ENCODE peak calls at places on chromosomes 4 and X, in nine cellular contexts. M is fibroblast of pulmonary artery, Y is AG09319, F is adrenal gland, A is AG04450, Q is fibroblast of mammary gland, C is astrocyte, S is mesothelial cell of epicardium, X is lung. D is an unnamed sample.

GRCh38 chr4:118180776-118181175 is 146.5 kb downstream of the NDST3 start:
- DNase-seq in M (no peak), Y (no peak), F (no peak), A (no peak), Q (peak), C (no peak), S (no peak), X (no peak), D (no peak)

GRCh38 chrX:53312946-53313745 is 31.8 kb upstream of the IQSEC2 start:
- DNase-seq in M (peak), Y (peak), F (peak), A (no peak), Q (peak), C (peak), S (no peak), X (peak), D (peak)

GRCh38 chr4:7687796-7688195 is 251.9 kb downstream of the AFAP1 start:
- DNase-seq in M (no peak), Y (no peak), F (no peak), A (no peak), Q (no peak), C (no peak), S (no peak), X (no peak), D (no peak)

GRCh38 chr4:42638993-42639392 is 17.9 kb downstream of the ATP8A1 start:
- DNase-seq in M (no peak), Y (no peak), F (no peak), A (no peak), Q (no peak), C (no peak), S (no peak), X (no peak), D (no peak)

GRCh38 chr4:110411599-110412011 is 64.3 kb upstream of the ENPEP start:
- DNase-seq in M (no peak), Y (no peak), F (no peak), A (no peak), Q (no peak), C (no peak), S (no peak), X (no peak), D (no peak)

GRCh38 chr4:48262926-48263325 is 6.7 kb downstream of the TEC start:
- DNase-seq in M (no peak), Y (no peak), F (no peak), A (no peak), Q (peak), C (peak), S (no peak), X (no peak), D (no peak)

GRCh38 chrX:133448512-133449076 is 33.3 kb upstream of the GPC4 start:
- DNase-seq in M (no peak), Y (no peak), F (no peak), A (no peak), Q (no peak), C (peak), S (no peak), X (no peak), D (no peak)

GRCh38 chr4:30616943-30617646 is 103.1 kb upstream of the PCDH7 start:
- DNase-seq in M (peak), Y (no peak), F (no peak), A (no peak), Q (peak), C (peak), S (no peak), X (no peak), D (no peak)

GRCh38 chrX:71992711-71993110 is 82.1 kb downstream of the NHSL2 start:
- DNase-seq in M (no peak), Y (no peak), F (no peak), A (no peak), Q (no peak), C (no peak), S (no peak), X (peak), D (no peak)

GRCh38 chrX:13676885-13677284 is 12.0 kb upstream of the RAB9A start:
- DNase-seq in M (no peak), Y (no peak), F (no peak), A (no peak), Q (no peak), C (no peak), S (no peak), X (no peak), D (no peak)

GRCh38 chr4:142416121-142416520 is 430.0 kb downstream of the INPP4B start:
- DNase-seq in M (peak), Y (no peak), F (no peak), A (no peak), Q (peak), C (peak), S (no peak), X (no peak), D (no peak)

GRCh38 chr4:129092636-129093172 is 635 bp downstream of the SCLT1 start:
- DNase-seq in M (peak), Y (no peak), F (no peak), A (no peak), Q (peak), C (peak), S (no peak), X (no peak), D (no peak)

GRCh38 chrX:48487362-48487785 is 11.4 kb downstream of the FTSJ1 start:
- DNase-seq in M (peak), Y (no peak), F (no peak), A (peak), Q (peak), C (peak), S (no peak), X (no peak), D (no peak)

GRCh38 chr4:185950891-185951290 is 118.1 kb upstream of the TLR3 start:
- DNase-seq in M (peak), Y (no peak), F (no peak), A (no peak), Q (peak), C (peak), S (no peak), X (no peak), D (no peak)

GRCh38 chr4:184648220-184649025 is 824 bp downstream of the CASP3 start:
- DNase-seq in M (peak), Y (no peak), F (peak), A (no peak), Q (peak), C (peak), S (peak), X (peak), D (peak)

GRCh38 chr4:88989990-88990389 is 67.0 kb downstream of the FAM13A start:
- DNase-seq in M (no peak), Y (no peak), F (no peak), A (no peak), Q (no peak), C (peak), S (no peak), X (no peak), D (no peak)

GRCh38 chr4:155807021-155807420 is 48.2 kb downstream of the GUCY1B1 start:
- DNase-seq in M (peak), Y (peak), F (no peak), A (peak), Q (peak), C (peak), S (no peak), X (no peak), D (no peak)

GRCh38 chrX:130118941-130119640 is 8.8 kb upstream of the ELF4 start:
- DNase-seq in M (peak), Y (no peak), F (no peak), A (peak), Q (peak), C (peak), S (no peak), X (no peak), D (no peak)

GRCh38 chr4:37463457-37463856 is 218.9 kb downstream of the NWD2 start:
- DNase-seq in M (no peak), Y (no peak), F (no peak), A (no peak), Q (no peak), C (no peak), S (no peak), X (no peak), D (no peak)
- TF ChIP-seq CTCF in M (no peak), Y (no peak), F (no peak), A (no peak), Q (no peak), C (no peak), S (no peak), X (no peak), D (no peak)

GRCh38 chr4:101599620-101600019 is 190.9 kb upstream of the BANK1 start:
- DNase-seq in M (peak), Y (no peak), F (no peak), A (no peak), Q (peak), C (peak), S (no peak), X (no peak), D (no peak)

GRCh38 chr4:101600287-101600686 is 190.2 kb upstream of the BANK1 start:
- DNase-seq in M (peak), Y (no peak), F (no peak), A (no peak), Q (peak), C (no peak), S (no peak), X (no peak), D (no peak)

GRCh38 chr4:101594588-101594987 is 195.9 kb upstream of the BANK1 start:
- DNase-seq in M (no peak), Y (no peak), F (no peak), A (no peak), Q (no peak), C (no peak), S (no peak), X (no peak), D (no peak)

GRCh38 chr4:101596786-101597185 is 193.7 kb upstream of the BANK1 start:
- DNase-seq in M (no peak), Y (no peak), F (no peak), A (no peak), Q (no peak), C (no peak), S (no peak), X (no peak), D (no peak)

GRCh38 chr4:101597204-101597603 is 193.3 kb upstream of the BANK1 start:
- DNase-seq in M (no peak), Y (no peak), F (no peak), A (no peak), Q (peak), C (no peak), S (no peak), X (no peak), D (no peak)
- TF ChIP-seq CTCF in M (peak), Y (no peak), F (no peak), A (peak), Q (peak), C (peak), S (peak), X (no peak), D (no peak)

GRCh38 chr4:25535278-25535677 is 120.4 kb upstream of the SLC34A2 start:
- DNase-seq in M (peak), Y (no peak), F (no peak), A (no peak), Q (no peak), C (no peak), S (no peak), X (no peak), D (no peak)

GRCh38 chr4:25532579-25532978 is 123.1 kb upstream of the SLC34A2 start:
- DNase-seq in M (peak), Y (no peak), F (no peak), A (no peak), Q (peak), C (no peak), S (no peak), X (no peak), D (no peak)

GRCh38 chr4:25533237-25533636 is 122.4 kb upstream of the SLC34A2 start:
- DNase-seq in M (no peak), Y (no peak), F (no peak), A (no peak), Q (no peak), C (no peak), S (no peak), X (no peak), D (no peak)

GRCh38 chr4:25528391-25528790 is 127.3 kb upstream of the SLC34A2 start:
- DNase-seq in M (no peak), Y (no peak), F (no peak), A (no peak), Q (no peak), C (no peak), S (no peak), X (no peak), D (no peak)

GRCh38 chr4:25531272-25531671 is 124.4 kb upstream of the SLC34A2 start:
- DNase-seq in M (peak), Y (no peak), F (no peak), A (no peak), Q (no peak), C (no peak), S (no peak), X (no peak), D (no peak)
- TF ChIP-seq CTCF in M (peak), Y (no peak), F (no peak), A (peak), Q (peak), C (no peak), S (peak), X (no peak), D (no peak)

DNA sequence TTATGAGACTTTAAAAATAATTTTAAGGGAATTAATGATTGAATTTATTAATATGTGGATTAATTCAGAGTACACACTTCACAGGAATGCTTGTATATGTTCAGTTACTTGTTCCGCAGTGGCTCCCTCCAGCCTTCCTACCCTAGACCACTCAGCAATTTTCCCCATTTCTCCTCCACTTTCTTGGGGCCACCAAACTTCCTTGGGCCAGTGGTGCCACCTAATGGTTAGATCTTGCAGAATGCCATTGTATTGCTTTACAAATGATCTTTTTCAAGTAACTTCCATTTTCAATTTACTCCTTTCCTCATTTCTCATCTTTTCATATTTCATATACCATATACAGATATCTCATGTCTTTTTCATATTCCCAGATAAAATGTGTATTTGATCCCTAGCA is 3.6 kb upstream of the RNF175 start:
- DNase-seq in M (no peak), Y (no peak), F (no peak), A (no peak), Q (no peak), C (no peak), S (no peak), X (no peak), D (no peak)
- TF ChIP-seq CTCF in M (peak), Y (no peak), F (no peak), A (peak), Q (peak), C (peak), S (no peak), X (no peak), D (no peak)

GRCh38 chrX:154136627-154137161 is 7.3 kb upstream of the OPN1LW start:
- DNase-seq in M (peak), Y (no peak), F (peak), A (no peak), Q (peak), C (peak), S (peak), X (peak), D (peak)
- TF ChIP-seq CTCF in M (peak), Y (peak), F (peak), A (peak), Q (no peak), C (peak), S (peak), X (peak), D (no peak)

DNA sequence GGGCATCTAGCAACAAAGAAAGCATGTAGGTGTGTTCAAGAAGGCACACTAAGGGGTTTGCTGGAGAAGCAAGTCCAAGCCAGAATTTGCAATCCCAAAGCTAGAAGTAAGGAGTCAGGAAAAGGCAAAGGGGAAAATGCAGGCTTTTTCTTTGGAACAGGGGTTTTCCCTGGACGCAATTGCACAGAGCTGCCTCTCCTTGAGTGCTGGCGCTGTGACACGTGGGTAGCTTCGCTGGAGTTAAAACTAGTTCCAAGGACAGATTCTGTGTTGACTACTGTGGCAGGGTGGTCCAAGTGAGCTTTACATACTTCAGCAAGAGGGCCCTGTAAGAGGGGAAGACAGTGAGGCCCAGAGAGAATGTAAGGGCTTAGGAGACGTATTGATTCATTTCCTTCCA is 277.1 kb downstream of the ADGRA3 start:
- DNase-seq in M (peak), Y (no peak), F (no peak), A (no peak), Q (no peak), C (no peak), S (no peak), X (no peak), D (no peak)
- TF ChIP-seq CTCF in M (peak), Y (no peak), F (no peak), A (no peak), Q (no peak), C (no peak), S (no peak), X (no peak), D (no peak)

DNA sequence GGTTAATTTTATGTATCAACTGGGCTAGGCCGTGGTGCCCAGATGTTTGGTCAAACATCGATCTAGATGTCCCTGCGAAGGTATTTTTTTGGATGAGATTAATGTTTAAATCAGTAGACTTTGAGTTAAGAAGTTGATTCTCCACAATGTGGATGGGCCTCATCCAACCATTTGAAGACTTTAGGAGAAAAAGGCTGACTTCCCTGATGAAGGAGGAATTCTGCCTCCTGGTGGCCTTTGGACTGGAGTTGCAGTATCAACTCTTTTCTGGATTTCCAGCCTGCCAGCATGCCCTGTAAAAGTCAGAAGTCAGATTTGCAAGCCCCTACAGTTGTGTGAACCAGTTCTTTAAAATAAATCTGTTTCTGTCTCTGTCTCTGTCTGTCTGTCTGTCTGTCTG is 91.4 kb downstream of the STK32B start:
- DNase-seq in M (peak), Y (peak), F (peak), A (peak), Q (peak), C (peak), S (no peak), X (peak), D (no peak)
- TF ChIP-seq CTCF in M (peak), Y (peak), F (peak), A (peak), Q (peak), C (peak), S (peak), X (no peak), D (no peak)

GRCh38 chr4:20260821-20261220 is 9.1 kb downstream of the SLIT2 start:
- DNase-seq in M (peak), Y (no peak), F (no peak), A (no peak), Q (no peak), C (no peak), S (no peak), X (no peak), D (no peak)
- TF ChIP-seq CTCF in M (no peak), Y (no peak), F (no peak), A (no peak), Q (no peak), C (no peak), S (no peak), X (no peak), D (no peak)